ENCODE peak calls at places on chromosomes 2 and 18, in eight cellular contexts. Q is occipital lobe; S is renal cortical epithelial cell; J is germinal center; W is NCI-H460; U is adrenal gland; L is Calu3; I is activated CD4-positive, alpha-beta T cell treated with anti-CD3 and anti-CD28 coated beads, Interleukin-2, amount 50 U/mL, for 1 hour. N is an unnamed sample.

GRCh38 chr2:177585234-177585863 is 192.8 kb downstream of the AGPS start:
- DNase-seq in W (no peak), U (no peak), Q (no peak), L (no peak), J (no peak), S (no peak), I (no peak), N (no peak)

GRCh38 chr2:229098810-229099209 is 172.3 kb downstream of the PID1 start:
- DNase-seq in S (no peak), W (no peak), L (no peak), U (no peak), J (no peak), I (no peak), Q (no peak), N (no peak)

GRCh38 chr18:34729740-34730338 is 19.7 kb downstream of the DTNA start:
- DNase-seq in S (no peak), W (no peak), U (peak), L (no peak), I (no peak), J (no peak), Q (peak), N (no peak)

GRCh38 chr2:67400560-67401464 is 3.7 kb downstream of the ETAA1 start:
- DNase-seq in Q (no peak), S (peak), L (no peak), J (no peak), U (no peak), I (no peak), W (no peak), N (no peak)

GRCh38 chr2:42196403-42197267 is 27.5 kb downstream of the EML4 start:
- DNase-seq in Q (no peak), U (peak), W (peak), L (peak), S (peak), I (peak), J (peak), N (peak)

GRCh38 chr2:235577404-235578330 is 83.8 kb downstream of the AGAP1 start:
- DNase-seq in Q (peak), U (no peak), W (no peak), I (no peak), L (no peak), J (no peak), S (peak), N (no peak)

GRCh38 chr18:11663630-11664029 is 25.4 kb upstream of the GNAL start:
- DNase-seq in S (no peak), I (no peak), J (no peak), U (no peak), W (no peak), L (no peak), Q (no peak), N (no peak)

GRCh38 chr18:58267493-58267892 is 223.5 kb downstream of the NEDD4L start:
- DNase-seq in W (no peak), L (no peak), S (no peak), U (no peak), Q (peak), I (no peak), J (no peak), N (no peak)

GRCh38 chr2:43537137-43537536 is 58.7 kb downstream of the THADA start:
- DNase-seq in L (no peak), U (no peak), I (no peak), Q (no peak), S (no peak), J (no peak), W (no peak), N (no peak)

GRCh38 chr18:47983055-47983454 is 52.6 kb upstream of the SMAD2 start:
- DNase-seq in W (no peak), U (no peak), J (no peak), Q (no peak), I (no peak), S (no peak), L (no peak), N (no peak)

GRCh38 chr2:100194951-100195350 is 52.6 kb upstream of the AFF3 start:
- DNase-seq in J (no peak), W (no peak), I (no peak), L (no peak), U (no peak), Q (no peak), S (peak), N (no peak)

GRCh38 chr2:37523861-37524362 is 147.5 kb downstream of the CDC42EP3 start:
- DNase-seq in U (peak), Q (no peak), J (no peak), I (no peak), L (no peak), S (peak), W (no peak), N (no peak)

GRCh38 chr2:71789556-71790219 is 336.3 kb downstream of the DYSF start:
- DNase-seq in I (no peak), S (no peak), U (no peak), Q (no peak), L (no peak), J (no peak), W (no peak), N (no peak)

GRCh38 chr2:149143734-149144133 is 105.2 kb downstream of the LYPD6B start:
- DNase-seq in U (no peak), I (no peak), S (no peak), L (no peak), W (no peak), Q (no peak), J (no peak), N (peak)

GRCh38 chr2:190379249-190379964 is 28.7 kb upstream of the MFSD6 start:
- DNase-seq in U (no peak), I (no peak), S (no peak), J (no peak), Q (no peak), W (no peak), L (no peak), N (no peak)

GRCh38 chr2:128346291-128346690 is 27.6 kb upstream of the HS6ST1 start:
- DNase-seq in L (no peak), W (no peak), J (no peak), I (no peak), S (no peak), Q (no peak), U (no peak), N (no peak)

GRCh38 chr2:64143154-64144056 is 815 bp downstream of the PELI1 start:
- DNase-seq in J (peak), S (no peak), I (peak), W (peak), Q (peak), U (peak), L (peak), N (peak)

GRCh38 chr2:219116776-219117646 is 43.6 kb downstream of the NHEJ1 start:
- DNase-seq in J (no peak), I (no peak), W (no peak), U (no peak), Q (no peak), L (no peak), S (peak), N (no peak)

GRCh38 chr2:37784759-37785149 is 113.3 kb upstream of the CDC42EP3 start:
- DNase-seq in U (no peak), S (no peak), J (no peak), W (no peak), Q (no peak), I (no peak), L (no peak), N (no peak)

GRCh38 chr2:47201224-47201623 is 46.1 kb upstream of the STPG4 start:
- DNase-seq in W (no peak), L (no peak), Q (no peak), U (no peak), J (no peak), I (no peak), S (peak), N (no peak)

GRCh38 chr18:44702594-44702993 is 21.9 kb downstream of the SETBP1 start:
- DNase-seq in W (no peak), J (no peak), L (no peak), U (no peak), S (no peak), I (no peak), Q (no peak), N (no peak)

GRCh38 chr2:149686677-149687427 is 99.3 kb upstream of the MMADHC start:
- DNase-seq in S (no peak), U (no peak), W (no peak), I (no peak), J (no peak), L (no peak), Q (no peak), N (no peak)

GRCh38 chr2:226524381-226524843 is 275.2 kb downstream of the IRS1 start:
- DNase-seq in I (no peak), J (no peak), U (peak), L (no peak), W (peak), Q (no peak), S (peak), N (no peak)

GRCh38 chr2:133422946-133423345 is 145.3 kb downstream of the NCKAP5 start:
- DNase-seq in I (no peak), S (peak), L (no peak), W (no peak), Q (no peak), J (no peak), U (no peak), N (no peak)

GRCh38 chr18:41871229-41872000 is 83.6 kb upstream of the PIK3C3 start:
- DNase-seq in S (no peak), I (no peak), U (no peak), Q (no peak), L (no peak), J (no peak), W (no peak), N (no peak)

GRCh38 chr2:4420032-4420431 is 716.7 kb downstream of the DCDC2C start:
- DNase-seq in Q (no peak), W (peak), S (no peak), L (no peak), U (no peak), J (no peak), I (no peak), N (no peak)

GRCh38 chr2:73103018-73103542 is 9.7 kb downstream of the RAB11FIP5 start:
- DNase-seq in L (no peak), I (no peak), W (no peak), Q (no peak), U (peak), J (no peak), S (no peak), N (no peak)

GRCh38 chr2:216636570-216637450 is 3.6 kb downstream of the IGFBP2 start:
- DNase-seq in Q (peak), U (no peak), L (peak), W (peak), J (no peak), S (peak), I (no peak), N (no peak)

GRCh38 chr18:58604301-58604700 is 24.6 kb downstream of the ALPK2 start:
- DNase-seq in Q (no peak), U (no peak), W (no peak), I (no peak), L (no peak), S (peak), J (no peak), N (no peak)

GRCh38 chr2:95552911-95553310 is 38.9 kb upstream of the TRIM43 start:
- DNase-seq in J (no peak), W (no peak), L (no peak), U (no peak), I (no peak), Q (no peak), S (peak), N (peak)

N was measured in RPMI8226.